ENCODE peak calls at places on chromosomes 11 and 22, in nine cellular contexts. One of them, this sample, is unnamed.
A peak's percentile ranks its signal among the peaks of the same experiment; 100 is the strongest.

GRCh38 chr11:64786308-64786707 is 8.0 kb upstream of the SF1 start:
- DNase-seq in retina: no peak
- DNase-seq in A549: no peak
- DNase-seq in NT2/D1: no peak
- DNase-seq in activated CD4-positive, alpha-beta T cell treated with anti-CD3 and anti-CD28 coated beads, Interleukin-2, amount 50 U/mL, for 1 hour: no peak
- DNase-seq in chondrocyte: peak; percentile 60
- DNase-seq in GM04504: no peak
- DNase-seq in stimulated activated CD4-positive, alpha-beta T cell treated with anti-CD3 and anti-CD28 coated beads, Interleukin-1b, Interleukin-23, amount 100 ng/mL, for 1 hour: no peak
- DNase-seq in Calu3: no peak
- DNase-seq in this sample: no peak

GRCh38 chr22:48827228-48827810 is 1000.4 kb downstream of the BRD1 start:
- DNase-seq in retina: peak; percentile 40
- DNase-seq in A549: no peak
- DNase-seq in NT2/D1: no peak
- DNase-seq in activated CD4-positive, alpha-beta T cell treated with anti-CD3 and anti-CD28 coated beads, Interleukin-2, amount 50 U/mL, for 1 hour: no peak
- DNase-seq in chondrocyte: peak; percentile 34
- DNase-seq in GM04504: no peak
- DNase-seq in stimulated activated CD4-positive, alpha-beta T cell treated with anti-CD3 and anti-CD28 coated beads, Interleukin-1b, Interleukin-23, amount 100 ng/mL, for 1 hour: no peak
- DNase-seq in Calu3: no peak
- DNase-seq in this sample: no peak

GRCh38 chr22:24424001-24424900 is 3.1 kb upstream of the ADORA2A start:
- DNase-seq in retina: peak; percentile 48
- DNase-seq in A549: no peak
- DNase-seq in NT2/D1: no peak
- DNase-seq in activated CD4-positive, alpha-beta T cell treated with anti-CD3 and anti-CD28 coated beads, Interleukin-2, amount 50 U/mL, for 1 hour: peak; percentile 38
- DNase-seq in chondrocyte: peak; percentile 89
- DNase-seq in GM04504: no peak
- DNase-seq in stimulated activated CD4-positive, alpha-beta T cell treated with anti-CD3 and anti-CD28 coated beads, Interleukin-1b, Interleukin-23, amount 100 ng/mL, for 1 hour: no peak
- DNase-seq in Calu3: no peak
- DNase-seq in this sample: no peak

GRCh38 chr11:26149585-26149984 is 182.3 kb upstream of the ANO3 start:
- DNase-seq in retina: no peak
- DNase-seq in A549: no peak
- DNase-seq in NT2/D1: no peak
- DNase-seq in activated CD4-positive, alpha-beta T cell treated with anti-CD3 and anti-CD28 coated beads, Interleukin-2, amount 50 U/mL, for 1 hour: no peak
- DNase-seq in chondrocyte: no peak
- DNase-seq in GM04504: no peak
- DNase-seq in stimulated activated CD4-positive, alpha-beta T cell treated with anti-CD3 and anti-CD28 coated beads, Interleukin-1b, Interleukin-23, amount 100 ng/mL, for 1 hour: no peak
- DNase-seq in Calu3: no peak
- DNase-seq in this sample: no peak

GRCh38 chr11:63816732-63817131 is 3.5 kb downstream of the SPINDOC start:
- DNase-seq in retina: no peak
- DNase-seq in A549: no peak
- DNase-seq in NT2/D1: no peak
- DNase-seq in activated CD4-positive, alpha-beta T cell treated with anti-CD3 and anti-CD28 coated beads, Interleukin-2, amount 50 U/mL, for 1 hour: no peak
- DNase-seq in chondrocyte: no peak
- DNase-seq in GM04504: no peak
- DNase-seq in stimulated activated CD4-positive, alpha-beta T cell treated with anti-CD3 and anti-CD28 coated beads, Interleukin-1b, Interleukin-23, amount 100 ng/mL, for 1 hour: no peak
- DNase-seq in Calu3: no peak
- DNase-seq in this sample: no peak

GRCh38 chr11:1705121-1706052 is 8.4 kb downstream of the KRTAP5-6 start:
- DNase-seq in retina: no peak
- DNase-seq in A549: no peak
- DNase-seq in NT2/D1: no peak
- DNase-seq in activated CD4-positive, alpha-beta T cell treated with anti-CD3 and anti-CD28 coated beads, Interleukin-2, amount 50 U/mL, for 1 hour: no peak
- DNase-seq in chondrocyte: no peak
- DNase-seq in GM04504: no peak
- DNase-seq in stimulated activated CD4-positive, alpha-beta T cell treated with anti-CD3 and anti-CD28 coated beads, Interleukin-1b, Interleukin-23, amount 100 ng/mL, for 1 hour: no peak
- DNase-seq in Calu3: peak; percentile 35
- DNase-seq in this sample: no peak

GRCh38 chr11:129324533-129325175 is 51.0 kb upstream of the BARX2 start:
- DNase-seq in retina: peak; percentile 23
- DNase-seq in A549: peak; percentile 55
- DNase-seq in NT2/D1: no peak
- DNase-seq in activated CD4-positive, alpha-beta T cell treated with anti-CD3 and anti-CD28 coated beads, Interleukin-2, amount 50 U/mL, for 1 hour: no peak
- DNase-seq in chondrocyte: no peak
- DNase-seq in GM04504: no peak
- DNase-seq in stimulated activated CD4-positive, alpha-beta T cell treated with anti-CD3 and anti-CD28 coated beads, Interleukin-1b, Interleukin-23, amount 100 ng/mL, for 1 hour: no peak
- DNase-seq in Calu3: peak; percentile 13
- DNase-seq in this sample: no peak

GRCh38 chr11:18536195-18536594 is 9.5 kb upstream of the TSG101 start:
- DNase-seq in retina: no peak
- DNase-seq in A549: no peak
- DNase-seq in NT2/D1: no peak
- DNase-seq in activated CD4-positive, alpha-beta T cell treated with anti-CD3 and anti-CD28 coated beads, Interleukin-2, amount 50 U/mL, for 1 hour: no peak
- DNase-seq in chondrocyte: no peak
- DNase-seq in GM04504: no peak
- DNase-seq in stimulated activated CD4-positive, alpha-beta T cell treated with anti-CD3 and anti-CD28 coated beads, Interleukin-1b, Interleukin-23, amount 100 ng/mL, for 1 hour: no peak
- DNase-seq in Calu3: no peak
- DNase-seq in this sample: no peak

GRCh38 chr22:36077261-36077660 is 48.6 kb upstream of the RBFOX2 start:
- DNase-seq in retina: peak; percentile 6
- DNase-seq in A549: no peak
- DNase-seq in NT2/D1: no peak
- DNase-seq in activated CD4-positive, alpha-beta T cell treated with anti-CD3 and anti-CD28 coated beads, Interleukin-2, amount 50 U/mL, for 1 hour: no peak
- DNase-seq in chondrocyte: no peak
- DNase-seq in GM04504: peak; percentile 52
- DNase-seq in stimulated activated CD4-positive, alpha-beta T cell treated with anti-CD3 and anti-CD28 coated beads, Interleukin-1b, Interleukin-23, amount 100 ng/mL, for 1 hour: no peak
- DNase-seq in Calu3: no peak
- DNase-seq in this sample: no peak

GRCh38 chr11:68692881-68693483 is 8.6 kb downstream of the GAL start:
- DNase-seq in retina: no peak
- DNase-seq in A549: no peak
- DNase-seq in NT2/D1: no peak
- DNase-seq in activated CD4-positive, alpha-beta T cell treated with anti-CD3 and anti-CD28 coated beads, Interleukin-2, amount 50 U/mL, for 1 hour: no peak
- DNase-seq in chondrocyte: peak; percentile 63
- DNase-seq in GM04504: no peak
- DNase-seq in stimulated activated CD4-positive, alpha-beta T cell treated with anti-CD3 and anti-CD28 coated beads, Interleukin-1b, Interleukin-23, amount 100 ng/mL, for 1 hour: no peak
- DNase-seq in Calu3: no peak
- DNase-seq in this sample: no peak

GRCh38 chr11:120413480-120413879 is 77.3 kb downstream of the ARHGEF12 start:
- DNase-seq in retina: no peak
- DNase-seq in A549: no peak
- DNase-seq in NT2/D1: no peak
- DNase-seq in activated CD4-positive, alpha-beta T cell treated with anti-CD3 and anti-CD28 coated beads, Interleukin-2, amount 50 U/mL, for 1 hour: no peak
- DNase-seq in chondrocyte: no peak
- DNase-seq in GM04504: peak; percentile 53
- DNase-seq in stimulated activated CD4-positive, alpha-beta T cell treated with anti-CD3 and anti-CD28 coated beads, Interleukin-1b, Interleukin-23, amount 100 ng/mL, for 1 hour: no peak
- DNase-seq in Calu3: no peak
- DNase-seq in this sample: no peak

GRCh38 chr11:46391578-46392420 is at the start of gene CHRM4:
- DNase-seq in retina: peak; percentile 52
- DNase-seq in A549: peak; percentile 80
- DNase-seq in NT2/D1: no peak
- DNase-seq in activated CD4-positive, alpha-beta T cell treated with anti-CD3 and anti-CD28 coated beads, Interleukin-2, amount 50 U/mL, for 1 hour: no peak
- DNase-seq in chondrocyte: no peak
- DNase-seq in GM04504: no peak
- DNase-seq in stimulated activated CD4-positive, alpha-beta T cell treated with anti-CD3 and anti-CD28 coated beads, Interleukin-1b, Interleukin-23, amount 100 ng/mL, for 1 hour: no peak
- DNase-seq in Calu3: peak; percentile 65
- DNase-seq in this sample: no peak

GRCh38 chr11:47593934-47594855 is at the start of gene C1QTNF4:
- DNase-seq in retina: peak; percentile 69
- DNase-seq in A549: no peak
- DNase-seq in NT2/D1: no peak
- DNase-seq in activated CD4-positive, alpha-beta T cell treated with anti-CD3 and anti-CD28 coated beads, Interleukin-2, amount 50 U/mL, for 1 hour: no peak
- DNase-seq in chondrocyte: no peak
- DNase-seq in GM04504: no peak
- DNase-seq in stimulated activated CD4-positive, alpha-beta T cell treated with anti-CD3 and anti-CD28 coated beads, Interleukin-1b, Interleukin-23, amount 100 ng/mL, for 1 hour: no peak
- DNase-seq in Calu3: no peak
- DNase-seq in this sample: peak; percentile 31

GRCh38 chr11:2791521-2792375 is 92.0 kb upstream of the KCNQ1OT1 start:
- DNase-seq in retina: peak; percentile 65
- DNase-seq in A549: no peak
- DNase-seq in NT2/D1: no peak
- DNase-seq in activated CD4-positive, alpha-beta T cell treated with anti-CD3 and anti-CD28 coated beads, Interleukin-2, amount 50 U/mL, for 1 hour: peak; percentile 16
- DNase-seq in chondrocyte: peak; percentile 82
- DNase-seq in GM04504: no peak
- DNase-seq in stimulated activated CD4-positive, alpha-beta T cell treated with anti-CD3 and anti-CD28 coated beads, Interleukin-1b, Interleukin-23, amount 100 ng/mL, for 1 hour: no peak
- DNase-seq in Calu3: peak; percentile 26
- DNase-seq in this sample: no peak

GRCh38 chr11:119369035-119369925 is 12.2 kb downstream of the USP2 start:
- DNase-seq in retina: no peak
- DNase-seq in A549: no peak
- DNase-seq in NT2/D1: no peak
- DNase-seq in activated CD4-positive, alpha-beta T cell treated with anti-CD3 and anti-CD28 coated beads, Interleukin-2, amount 50 U/mL, for 1 hour: no peak
- DNase-seq in chondrocyte: no peak
- DNase-seq in GM04504: no peak
- DNase-seq in stimulated activated CD4-positive, alpha-beta T cell treated with anti-CD3 and anti-CD28 coated beads, Interleukin-1b, Interleukin-23, amount 100 ng/mL, for 1 hour: no peak
- DNase-seq in Calu3: no peak
- DNase-seq in this sample: no peak

GRCh38 chr22:38232196-38232595 is 30.4 kb downstream of the MAFF start:
- DNase-seq in retina: no peak
- DNase-seq in A549: no peak
- DNase-seq in NT2/D1: no peak
- DNase-seq in activated CD4-positive, alpha-beta T cell treated with anti-CD3 and anti-CD28 coated beads, Interleukin-2, amount 50 U/mL, for 1 hour: no peak
- DNase-seq in chondrocyte: no peak
- DNase-seq in GM04504: no peak
- DNase-seq in stimulated activated CD4-positive, alpha-beta T cell treated with anti-CD3 and anti-CD28 coated beads, Interleukin-1b, Interleukin-23, amount 100 ng/mL, for 1 hour: no peak
- DNase-seq in Calu3: no peak
- DNase-seq in this sample: no peak

This sample was measured in neuronal stem cell.